ENCODE peak calls at places on chromosomes 11 and 22, in ten cellular contexts. F is brain microvascular endothelial cell, L is Calu3, Y is H54, V is glomerular endothelial cell, J is hepatocyte, W is stomach, X is cardiac fibroblast, D is neuronal stem cell, N is T-cell. P is an unnamed sample.

GRCh38 chr11:61083601-61084147 is 18.6 kb upstream of the CD5 start:
- DNase-seq in F (no peak), L (no peak), Y (no peak), V (no peak), J (no peak), W (no peak), X (no peak), D (no peak), N (peak), P (no peak)

GRCh38 chr11:33912405-33913361 is 20.8 kb upstream of the LMO2 start:
- DNase-seq in F (peak), L (no peak), Y (peak), V (no peak), J (peak), W (no peak), X (peak), D (peak), N (no peak), P (peak)

GRCh38 chr11:4025957-4026324 is 68.7 kb upstream of the RRM1 start:
- DNase-seq in F (no peak), L (no peak), Y (no peak), V (peak), J (no peak), W (no peak), X (peak), D (no peak), N (no peak), P (no peak)

GRCh38 chr22:46575915-46576555 is 38.6 kb upstream of the CELSR1 start:
- DNase-seq in F (no peak), L (no peak), Y (no peak), V (no peak), J (peak), W (no peak), X (no peak), D (no peak), N (no peak), P (no peak)

GRCh38 chr11:103091441-103091809 is 535 bp downstream of the DCUN1D5 start:
- DNase-seq in F (peak), L (peak), Y (peak), V (no peak), J (peak), W (peak), X (peak), D (no peak), N (peak), P (peak)

GRCh38 chr11:73258104-73258684 is 13.9 kb upstream of the P2RY6 start:
- DNase-seq in F (no peak), L (no peak), Y (no peak), V (no peak), J (no peak), W (peak), X (no peak), D (no peak), N (no peak), P (no peak)

GRCh38 chr11:121610706-121611105 is 157.9 kb upstream of the SORL1-AS1 start:
- DNase-seq in F (no peak), L (no peak), Y (no peak), V (no peak), J (no peak), W (no peak), X (no peak), D (no peak), N (no peak), P (no peak)

GRCh38 chr22:19146215-19146968 is 1.9 kb upstream of the ESS2 start:
- DNase-seq in F (no peak), L (no peak), Y (no peak), V (no peak), J (no peak), W (no peak), X (no peak), D (no peak), N (no peak), P (no peak)

GRCh38 chr11:76824083-76824939 is 36.4 kb upstream of the ACER3 start:
- DNase-seq in F (no peak), L (no peak), Y (no peak), V (peak), J (no peak), W (no peak), X (peak), D (no peak), N (no peak), P (no peak)

GRCh38 chr11:69576069-69576782 is 64.7 kb upstream of the CCND1 start:
- DNase-seq in F (no peak), L (no peak), Y (no peak), V (no peak), J (no peak), W (no peak), X (no peak), D (no peak), N (no peak), P (no peak)

GRCh38 chr11:93945596-93945995 is 75.6 kb upstream of the HEPHL1 start:
- DNase-seq in F (no peak), L (no peak), Y (no peak), V (no peak), J (no peak), W (no peak), X (no peak), D (no peak), N (no peak), P (no peak)

GRCh38 chr11:19793356-19793755 is 80.7 kb downstream of the NAV2 start:
- DNase-seq in F (no peak), L (no peak), Y (no peak), V (no peak), J (no peak), W (peak), X (no peak), D (no peak), N (no peak), P (no peak)

GRCh38 chr22:39244496-39245129 is at the start of gene PDGFB:
- DNase-seq in F (no peak), L (peak), Y (no peak), V (no peak), J (peak), W (peak), X (peak), D (no peak), N (no peak), P (no peak)

GRCh38 chr11:93761910-93762309 is 20.4 kb downstream of the C11orf54 start:
- DNase-seq in F (no peak), L (no peak), Y (no peak), V (no peak), J (no peak), W (no peak), X (no peak), D (no peak), N (no peak), P (no peak)

GRCh38 chr11:116857316-116857715 is 19.9 kb upstream of the APOA1 start:
- DNase-seq in F (no peak), L (no peak), Y (no peak), V (no peak), J (no peak), W (no peak), X (peak), D (no peak), N (no peak), P (no peak)

GRCh38 chr11:26790738-26791137 is 68.9 kb upstream of the SLC5A12 start:
- DNase-seq in F (no peak), L (no peak), Y (no peak), V (no peak), J (no peak), W (no peak), X (peak), D (no peak), N (no peak), P (no peak)

GRCh38 chr11:34640050-34640971 is 19.4 kb downstream of the EHF start:
- DNase-seq in F (no peak), L (peak), Y (no peak), V (no peak), J (peak), W (peak), X (no peak), D (no peak), N (no peak), P (no peak)

GRCh38 chr11:119155733-119156492 is 7.1 kb downstream of the ABCG4 start:
- DNase-seq in F (no peak), L (peak), Y (no peak), V (no peak), J (no peak), W (no peak), X (no peak), D (no peak), N (no peak), P (peak)

GRCh38 chr22:26974914-26975313 is 317.5 kb downstream of the MIAT start:
- DNase-seq in F (no peak), L (no peak), Y (no peak), V (no peak), J (no peak), W (no peak), X (no peak), D (peak), N (no peak), P (peak)

GRCh38 chr22:24816841-24817240 is 10.8 kb downstream of the SGSM1 start:
- DNase-seq in F (no peak), L (no peak), Y (no peak), V (no peak), J (peak), W (no peak), X (no peak), D (no peak), N (no peak), P (no peak)

GRCh38 chr11:132942611-132943324 is 589.5 kb downstream of the OPCML start:
- DNase-seq in F (no peak), L (no peak), Y (no peak), V (no peak), J (peak), W (no peak), X (no peak), D (peak), N (no peak), P (no peak)

GRCh38 chr11:118620529-118621070 is 13.2 kb downstream of the PHLDB1 start:
- DNase-seq in F (no peak), L (peak), Y (no peak), V (no peak), J (no peak), W (no peak), X (peak), D (no peak), N (no peak), P (no peak)

GRCh38 chr11:120564573-120565301 is 53.2 kb downstream of the GRIK4 start:
- DNase-seq in F (peak), L (peak), Y (no peak), V (no peak), J (peak), W (no peak), X (peak), D (peak), N (no peak), P (no peak)

GRCh38 chr11:20156280-20156875 is 3.9 kb downstream of the DBX1 start:
- DNase-seq in F (no peak), L (peak), Y (no peak), V (no peak), J (no peak), W (no peak), X (no peak), D (no peak), N (peak), P (no peak)

GRCh38 chr11:61756452-61757212 is 4.2 kb downstream of the MYRF start:
- DNase-seq in F (peak), L (peak), Y (peak), V (no peak), J (peak), W (peak), X (peak), D (no peak), N (no peak), P (no peak)

GRCh38 chr11:11407065-11407737 is 54.2 kb upstream of the CSNK2A3 start:
- DNase-seq in F (no peak), L (no peak), Y (no peak), V (no peak), J (no peak), W (no peak), X (no peak), D (no peak), N (no peak), P (no peak)

GRCh38 chr22:26586556-26587325 is 3.2 kb downstream of the TPST2 start:
- DNase-seq in F (no peak), L (no peak), Y (no peak), V (peak), J (no peak), W (no peak), X (peak), D (no peak), N (no peak), P (no peak)

GRCh38 chr11:8035225-8035846 is 45.7 kb upstream of the TUB start:
- DNase-seq in F (no peak), L (no peak), Y (no peak), V (no peak), J (peak), W (no peak), X (no peak), D (no peak), N (no peak), P (no peak)

GRCh38 chr11:19432370-19433163 is 191.8 kb upstream of the E2F8 start:
- DNase-seq in F (peak), L (no peak), Y (peak), V (no peak), J (no peak), W (no peak), X (peak), D (no peak), N (no peak), P (peak)

GRCh38 chr11:108961095-108961494 is 296.2 kb downstream of the DDX10 start:
- DNase-seq in F (no peak), L (no peak), Y (no peak), V (no peak), J (no peak), W (no peak), X (no peak), D (no peak), N (no peak), P (no peak)

GRCh38 chr22:29314537-29315285 is 786 bp downstream of the RASL10A start:
- DNase-seq in F (no peak), L (peak), Y (no peak), V (no peak), J (no peak), W (no peak), X (no peak), D (no peak), N (no peak), P (peak)

GRCh38 chr11:2813141-2813908 is 72.2 kb downstream of the CDKN1C start:
- DNase-seq in F (peak), L (no peak), Y (no peak), V (no peak), J (peak), W (no peak), X (peak), D (no peak), N (no peak), P (peak)

GRCh38 chr11:131234146-131234680 is 136.2 kb upstream of the NTM start:
- DNase-seq in F (no peak), L (no peak), Y (no peak), V (no peak), J (no peak), W (no peak), X (no peak), D (no peak), N (no peak), P (no peak)

GRCh38 chr22:24285245-24285644 is 14.6 kb downstream of the SPECC1L start:
- DNase-seq in F (no peak), L (no peak), Y (no peak), V (no peak), J (no peak), W (no peak), X (peak), D (no peak), N (no peak), P (no peak)

GRCh38 chr11:61579398-61580291 is 1.2 kb downstream of the SYT7 start:
- DNase-seq in F (no peak), L (no peak), Y (no peak), V (no peak), J (no peak), W (no peak), X (no peak), D (no peak), N (no peak), P (no peak)

P was measured in SJCRH30.